ENCODE peak calls at places on chromosomes 6 and 20, in seven cellular contexts. X is AG10803, O is cardiac muscle cell, B is A549, A is brain microvascular endothelial cell, F is suprapubic skin, J is mucosa of descending colon. H is an unnamed sample.

GRCh38 chr20:59961423-59961822 is 3.2 kb downstream of the CDH26 start:
- DNase-seq in F (no peak), J (no peak), B (no peak), X (no peak), O (no peak), A (no peak), H (no peak)

GRCh38 chr6:37487891-37488290 is 11.8 kb downstream of the CCDC167 start:
- DNase-seq in J (no peak), O (peak; percentile 72), X (no peak), F (no peak), A (no peak), B (no peak), H (no peak)

GRCh38 chr6:53327017-53327395 is 21.7 kb downstream of the ELOVL5 start:
- DNase-seq in O (no peak), J (no peak), F (no peak), B (no peak), X (peak; percentile 40), A (no peak), H (no peak)

GRCh38 chr6:44012078-44012493 is 115.2 kb downstream of the MRPL14 start:
- DNase-seq in A (peak; percentile 93), X (peak; percentile 99), J (no peak), O (no peak), F (no peak), B (peak; percentile 66), H (peak; percentile 96)

GRCh38 chr6:93644611-93645010 is 225.3 kb upstream of the EPHA7 start:
- DNase-seq in B (no peak), F (no peak), J (peak; percentile 53), A (no peak), X (no peak), O (peak; percentile 22), H (peak; percentile 3)

GRCh38 chr20:21936720-21937380 is 231.4 kb downstream of the PAX1 start:
- DNase-seq in O (no peak), F (no peak), B (no peak), J (no peak), X (peak; percentile 49), A (no peak), H (peak; percentile 76)

GRCh38 chr6:129621252-129621651 is 88.7 kb downstream of the ARHGAP18 start:
- DNase-seq in B (peak; percentile 28), F (no peak), J (peak; percentile 47), A (no peak), O (no peak), X (no peak), H (no peak)

GRCh38 chr6:15427360-15428070 is 181.6 kb downstream of the JARID2 start:
- DNase-seq in F (no peak), A (peak; percentile 47), J (no peak), B (no peak), X (no peak), O (no peak), H (no peak)

GRCh38 chr6:39240155-39240757 is 11.0 kb upstream of the KCNK5 start:
- DNase-seq in O (no peak), B (no peak), A (no peak), X (no peak), F (no peak), J (no peak), H (no peak)

GRCh38 chr6:42947950-42948349 is 12.6 kb upstream of the GNMT start:
- DNase-seq in J (no peak), A (no peak), B (no peak), X (peak; percentile 35), F (no peak), O (no peak), H (no peak)

GRCh38 chr6:106477790-106478189 is 117.3 kb downstream of the CRYBG1 start:
- DNase-seq in A (no peak), X (no peak), F (no peak), O (no peak), B (no peak), J (no peak), H (no peak)

GRCh38 chr6:66057034-66057433 is 350.0 kb upstream of the EYS start:
- DNase-seq in O (no peak), F (no peak), A (no peak), X (no peak), J (no peak), B (no peak), H (no peak)

GRCh38 chr6:16104624-16105023 is 24.3 kb upstream of the MYLIP start:
- DNase-seq in X (no peak), O (no peak), F (no peak), B (no peak), A (no peak), J (no peak), H (no peak)

GRCh38 chr6:130233332-130233731 is 10.6 kb upstream of the SAMD3 start:
- DNase-seq in A (peak; percentile 44), J (no peak), X (peak; percentile 45), O (no peak), B (no peak), F (no peak), H (peak; percentile 44)

GRCh38 chr20:2596673-2597279 is 55.7 kb upstream of the NOP56 start:
- DNase-seq in O (no peak), X (peak; percentile 5), F (no peak), B (no peak), A (peak; percentile 65), J (no peak), H (peak; percentile 42)

GRCh38 chr6:18242062-18242851 is 22.1 kb downstream of the DEK start:
- DNase-seq in X (peak; percentile 88), A (peak; percentile 92), O (no peak), F (no peak), B (peak; percentile 70), J (no peak), H (peak; percentile 73)

GRCh38 chr6:157760589-157761330 is 62.3 kb upstream of the SNX9 start:
- DNase-seq in O (no peak), J (no peak), X (peak; percentile 89), A (peak; percentile 80), F (no peak), B (peak; percentile 20), H (peak; percentile 93)

GRCh38 chr6:16761469-16762264 is 407 bp upstream of the ATXN1 start:
- DNase-seq in A (peak; percentile 90), B (peak; percentile 85), X (peak; percentile 92), O (peak; percentile 95), J (peak; percentile 91), F (peak; percentile 95), H (peak; percentile 95)

GRCh38 chr6:162618463-162619002 is 109.0 kb downstream of the PRKN start:
- DNase-seq in O (no peak), B (no peak), J (no peak), A (no peak), F (no peak), X (no peak), H (no peak)

GRCh38 chr6:130535242-130535641 is 169.4 kb downstream of the TMEM200A start:
- DNase-seq in J (no peak), B (no peak), O (no peak), F (no peak), A (no peak), X (no peak), H (no peak)

GRCh38 chr6:118537579-118537978 is 10.5 kb upstream of the PLN start:
- DNase-seq in B (no peak), O (peak; percentile 28), A (no peak), F (no peak), J (no peak), X (peak; percentile 78), H (no peak)

GRCh38 chr20:49851234-49851755 is 38.7 kb downstream of the SLC9A8 start:
- DNase-seq in F (no peak), A (no peak), J (no peak), B (no peak), O (peak; percentile 29), X (no peak), H (no peak)

DNA sequence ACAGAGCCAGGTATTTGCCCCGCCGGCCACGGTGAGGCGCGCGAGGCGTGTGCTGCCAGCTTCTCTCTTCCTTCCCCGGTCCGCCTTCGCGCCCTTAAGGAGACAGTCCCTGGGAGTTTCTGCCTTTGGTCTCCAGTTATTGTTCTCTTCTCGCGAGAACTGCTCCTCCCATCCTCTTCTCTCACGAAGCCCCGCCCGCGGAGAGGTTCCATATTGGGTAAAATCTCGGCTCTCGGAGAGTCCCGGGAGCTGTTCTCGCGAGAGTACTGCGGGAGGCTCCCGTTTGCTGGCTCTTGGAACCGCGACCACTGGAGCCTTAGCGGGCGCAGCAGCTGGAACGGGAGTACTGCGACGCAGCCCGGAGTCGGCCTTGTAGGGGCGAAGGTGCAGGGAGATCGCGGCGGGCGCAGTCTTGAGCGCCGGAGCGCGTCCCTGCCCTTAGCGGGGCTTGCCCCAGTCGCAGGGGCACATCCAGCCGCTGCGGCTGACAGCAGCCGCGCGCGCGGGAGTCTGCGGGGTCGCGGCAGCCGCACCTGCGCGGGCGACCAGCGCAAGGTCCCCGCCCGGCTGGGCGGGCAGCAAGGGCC is at the start of gene MAPK14:
- DNase-seq in J (peak; percentile 100), F (peak; percentile 99), X (peak; percentile 99), O (peak; percentile 100), A (peak; percentile 100), B (peak; percentile 99), H (peak; percentile 100)
- TF ChIP-seq CTCF in J (peak; percentile 86), F (peak; percentile 89), X (peak; percentile 83), O (peak; percentile 86), A (peak; percentile 91), B (peak; percentile 71), H (peak; percentile 89)

GRCh38 chr20:35226775-35227681 is 538 bp downstream of the MMP24 start:
- DNase-seq in F (no peak), A (peak; percentile 18), B (peak; percentile 49), J (peak; percentile 29), O (peak; percentile 89), X (peak; percentile 27), H (peak; percentile 32)
- H3K4me3 ChIP-seq in F (peak overlapping the region; percentile 41), A (no peak overlapping the region), B (peak overlapping the region; percentile 65), J (no peak overlapping the region), O (no peak overlapping the region), X (peak overlapping the region; percentile 36), H (peak overlapping the region; percentile 1)

GRCh38 chr20:25000268-25000801 is 7.8 kb upstream of the APMAP start:
- DNase-seq in B (peak; percentile 35), J (peak; percentile 55), F (peak; percentile 87), O (no peak), X (peak; percentile 98), A (peak; percentile 4), H (peak; percentile 10)
- TF ChIP-seq CTCF in B (no peak), J (no peak), F (no peak), O (peak; percentile 3), X (peak; percentile 27), A (peak; percentile 41), H (no peak)

GRCh38 chr6:136784910-136785746 is 7.1 kb downstream of the MAP3K5 start:
- DNase-seq in X (no peak), O (no peak), B (no peak), A (no peak), J (peak; percentile 49), F (no peak), H (no peak)

GRCh38 chr6:136784271-136784664 is 8.0 kb downstream of the MAP3K5 start:
- DNase-seq in F (no peak), J (no peak), B (no peak), X (no peak), O (no peak), A (no peak), H (no peak)

GRCh38 chr6:136787726-136788068 is 4.6 kb downstream of the MAP3K5 start:
- DNase-seq in J (no peak), F (no peak), A (no peak), O (no peak), X (no peak), B (no peak), H (no peak)

GRCh38 chr6:136788069-136788902 is 4.0 kb downstream of the MAP3K5 start:
- DNase-seq in J (no peak), X (peak; percentile 85), F (no peak), A (peak; percentile 58), B (no peak), O (no peak), H (peak; percentile 86)

DNA sequence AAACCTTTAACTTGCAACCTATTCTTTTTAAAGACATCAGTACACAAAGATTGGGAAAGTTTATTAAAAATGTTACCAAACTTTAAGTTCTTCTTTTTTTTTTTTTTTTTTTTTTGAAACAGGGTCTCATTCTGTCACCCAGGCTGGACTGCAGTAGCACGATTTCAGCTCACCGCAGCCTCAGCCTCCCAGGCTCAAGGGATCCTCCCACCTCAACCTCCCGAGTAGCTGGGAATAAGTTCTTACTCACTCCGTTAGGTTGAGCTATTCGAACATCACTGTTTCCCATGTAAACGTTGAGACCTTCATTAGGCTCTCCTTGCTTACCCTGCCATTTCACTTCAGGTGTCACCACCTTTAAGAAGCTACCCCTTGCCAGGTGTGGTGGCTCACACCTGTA is 5.6 kb downstream of the MAP3K5 start:
- DNase-seq in F (no peak), O (no peak), A (no peak), B (no peak), X (no peak), J (no peak), H (no peak)
- H3K4me3 ChIP-seq in F (no peak overlapping the region), O (no peak overlapping the region), A (no peak overlapping the region), B (no peak overlapping the region), X (no peak overlapping the region), J (no peak overlapping the region), H (no peak overlapping the region)

H was measured in astrocyte of the spinal cord.